ENCODE peak calls at places on chromosomes 7 and 10, in nine cellular contexts. C is left ventricle myocardium inferior, O is SJSA1, A is endothelial cell of umbilical vein, U is mammary epithelial cell, R is PC-9, G is psoas muscle, L is iPS DF 6.9, J is kidney. M is an unnamed sample.
A peak's percentile ranks its signal among the peaks of the same experiment; 100 is the strongest.

GRCh38 chr10:120521880-120522279 is 64.9 kb downstream of the PLPP4 start:
- DNase-seq in C (no peak), O (no peak), A (no peak), U (no peak), R (no peak), G (no peak), L (no peak), J (no peak), M (no peak)

GRCh38 chr10:67853512-67853911 is 15.5 kb upstream of the DNAJC12 start:
- DNase-seq in C (no peak), O (no peak), A (no peak), U (no peak), R (no peak), G (no peak), L (no peak), J (no peak), M (peak; percentile 9)

GRCh38 chr10:79347894-79348639 is 798 bp downstream of the PPIF start:
- DNase-seq in C (peak; percentile 75), O (peak; percentile 70), A (peak; percentile 57), U (peak; percentile 71), R (peak; percentile 50), G (peak; percentile 87), L (no peak), J (peak; percentile 90), M (peak; percentile 84)

GRCh38 chr10:110919349-110919931 is at the start of gene SHOC2:
- DNase-seq in C (peak; percentile 99), O (peak; percentile 100), A (no peak), U (no peak), R (peak; percentile 95), G (peak; percentile 100), L (no peak), J (peak; percentile 100), M (peak; percentile 100)

GRCh38 chr7:133253522-133253882 is 624 bp downstream of the EXOC4 start:
- DNase-seq in C (no peak), O (no peak), A (peak; percentile 43), U (peak; percentile 20), R (no peak), G (no peak), L (no peak), J (no peak), M (no peak)

GRCh38 chr10:18205098-18205834 is 65.0 kb downstream of the CACNB2 start:
- DNase-seq in C (no peak), O (no peak), A (no peak), U (no peak), R (no peak), G (no peak), L (no peak), J (no peak), M (no peak)

GRCh38 chr7:159064816-159065130 is 79.9 kb downstream of the VIPR2 start:
- DNase-seq in C (no peak), O (no peak), A (no peak), U (no peak), R (no peak), G (no peak), L (no peak), J (no peak), M (no peak)

GRCh38 chr10:73989594-73990142 is 8.2 kb upstream of the VCL start:
- DNase-seq in C (no peak), O (no peak), A (no peak), U (no peak), R (no peak), G (no peak), L (no peak), J (no peak), M (no peak)

GRCh38 chr10:118856106-118856505 is 101.3 kb upstream of the CACUL1 start:
- DNase-seq in C (no peak), O (no peak), A (no peak), U (no peak), R (no peak), G (no peak), L (no peak), J (no peak), M (no peak)

GRCh38 chr7:34837316-34837715 is 179.3 kb downstream of the NPSR1 start:
- DNase-seq in C (no peak), O (no peak), A (peak; percentile 62), U (no peak), R (no peak), G (no peak), L (no peak), J (no peak), M (no peak)

DNA sequence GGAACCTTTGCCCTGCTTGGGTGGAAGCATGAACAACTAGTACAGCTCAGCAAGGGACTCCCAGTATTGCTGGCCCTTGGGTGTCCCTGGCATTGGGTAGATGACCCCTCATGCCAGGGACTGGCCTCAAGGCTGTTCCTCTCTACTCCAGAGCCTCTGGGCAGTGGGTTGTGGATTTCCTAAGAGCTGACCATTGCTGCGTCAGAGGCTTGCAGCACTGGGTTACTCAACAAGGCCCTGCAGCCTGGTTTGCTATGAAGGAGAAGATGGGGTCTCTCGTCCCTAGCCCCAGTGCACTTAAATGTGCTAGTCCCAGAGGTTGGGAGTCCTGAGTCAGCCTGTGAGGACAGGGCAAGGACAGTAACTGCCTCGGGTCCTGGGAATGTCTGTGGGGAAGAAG is 2.5 kb downstream of the VSIR start:
- DNase-seq in C (no peak), O (no peak), A (no peak), U (no peak), R (no peak), G (no peak), L (no peak), J (peak; percentile 62), M (no peak)
- H3K4me1 ChIP-seq in C (peaks cover 99% of the 10 kb centered on the region), O (peaks cover 79% of the 10 kb centered on the region), A (peaks cover 44% of the 10 kb centered on the region), U (peaks cover 73% of the 10 kb centered on the region), R (peaks cover 85% of the 10 kb centered on the region), G (peaks cover 82% of the 10 kb centered on the region), L (peaks cover 3% of the 10 kb centered on the region), J (peaks cover 21% of the 10 kb centered on the region), M (peaks cover 14% of the 10 kb centered on the region)

GRCh38 chr7:94424336-94424735 is 29.6 kb downstream of the COL1A2 start:
- DNase-seq in C (no peak), O (no peak), A (no peak), U (no peak), R (no peak), G (no peak), L (no peak), J (no peak), M (no peak)
- H3K4me1 ChIP-seq in C (no peaks in the 10 kb centered on the region), O (peaks cover 73% of the 10 kb centered on the region), A (no peaks in the 10 kb centered on the region), U (no peaks in the 10 kb centered on the region), R (no peaks in the 10 kb centered on the region), G (no peaks in the 10 kb centered on the region), L (no peaks in the 10 kb centered on the region), J (peaks cover 5% of the 10 kb centered on the region), M (no peaks in the 10 kb centered on the region)

DNA sequence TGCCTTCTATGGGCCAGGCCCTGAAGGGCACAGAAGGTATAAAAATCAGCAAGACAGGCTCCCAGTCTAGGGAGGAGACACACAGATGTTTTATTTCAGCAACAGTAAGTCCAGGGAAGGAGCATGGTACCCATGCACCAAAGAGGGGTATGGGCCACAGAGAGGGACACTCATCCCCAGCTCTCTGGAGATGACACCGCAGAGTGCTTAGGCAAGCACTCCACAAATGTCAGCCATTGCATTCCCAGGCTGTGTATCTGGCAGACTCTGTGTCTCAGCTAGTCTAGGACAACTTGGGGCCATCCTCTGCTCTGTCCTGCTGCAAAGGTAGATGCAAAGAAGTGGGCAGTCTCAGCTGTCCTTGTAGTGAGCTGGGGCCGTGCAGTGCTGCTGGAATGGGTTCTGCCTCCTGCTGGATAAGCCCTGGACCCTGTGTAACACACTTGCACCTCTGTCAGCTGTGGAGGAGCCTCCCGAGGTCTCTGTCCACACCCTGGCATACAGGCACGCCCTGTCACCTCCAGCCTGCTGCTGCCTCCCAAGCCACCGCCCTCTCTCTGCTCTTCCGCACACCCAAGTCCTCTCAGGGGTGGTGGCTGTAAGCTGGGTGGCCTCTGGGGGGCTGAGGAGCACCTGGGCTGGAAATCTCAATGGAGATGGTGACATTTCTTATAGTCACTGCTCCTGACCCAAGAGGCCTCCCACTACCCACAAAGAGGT is 57.6 kb downstream of the VOPP1 start:
- DNase-seq in C (no peak), O (no peak), A (no peak), U (no peak), R (no peak), G (no peak), L (no peak), J (peak; percentile 51), M (no peak)
- H3K4me1 ChIP-seq in C (peaks cover 33% of the 10 kb centered on the region), O (no peaks in the 10 kb centered on the region), A (no peaks in the 10 kb centered on the region), U (no peaks in the 10 kb centered on the region), R (no peaks in the 10 kb centered on the region), G (peaks cover 44% of the 10 kb centered on the region), L (peaks cover 2% of the 10 kb centered on the region), J (no peaks in the 10 kb centered on the region), M (peaks cover 2% of the 10 kb centered on the region)

GRCh38 chr7:2529161-2530075 is 9.8 kb downstream of the LFNG start:
- DNase-seq in C (peak; percentile 73), O (no peak), A (peak; percentile 44), U (no peak), R (peak; percentile 86), G (peak; percentile 84), L (no peak), J (peak; percentile 88), M (no peak)
- H3K4me1 ChIP-seq in C (peaks cover 62% of the 10 kb centered on the region), O (peaks cover 38% of the 10 kb centered on the region), A (peaks cover 32% of the 10 kb centered on the region), U (peaks cover 65% of the 10 kb centered on the region), R (peaks cover 72% of the 10 kb centered on the region), G (peaks cover 4% of the 10 kb centered on the region), L (peaks cover 9% of the 10 kb centered on the region), J (no peaks in the 10 kb centered on the region), M (no peaks in the 10 kb centered on the region)